ENCODE peak calls at places on chromosomes 6 and 20, in five cellular contexts. D is heart right ventricle, M is sigmoid colon, X is tibial nerve, E is right lobe of liver. F is an unnamed sample.
A peak's percentile ranks its signal among the peaks of the same experiment; 100 is the strongest.

GRCh38 chr6:29016559-29017427 is 11.7 kb upstream of the ZNF311 start:
- DNase-seq in M (peak; percentile 86), D (peak; percentile 80), X (peak; percentile 96), E (peak; percentile 81), F (peak; percentile 81)

GRCh38 chr6:125853168-125853567 is 62.4 kb downstream of the NCOA7 start:
- DNase-seq in D (no peak), X (no peak), E (no peak), M (no peak), F (no peak)

GRCh38 chr6:34526992-34527728 is 29.0 kb downstream of the SPDEF start:
- DNase-seq in E (peak; percentile 97), M (peak; percentile 97), D (peak; percentile 96), X (peak; percentile 97), F (peak; percentile 96)

GRCh38 chr20:50562262-50562701 is 52.1 kb downstream of the PTPN1 start:
- DNase-seq in E (no peak), X (no peak), D (no peak), M (no peak), F (no peak)

GRCh38 chr20:53190225-53190624 is 218.1 kb downstream of the TSHZ2 start:
- DNase-seq in M (no peak), E (no peak), D (no peak), X (no peak), F (no peak)

GRCh38 chr6:167485186-167485978 is 160.5 kb downstream of the TTLL2 start:
- DNase-seq in D (peak; percentile 65), E (no peak), X (peak; percentile 77), M (no peak), F (peak; percentile 40)

GRCh38 chr6:141077355-141078333 is 1055.1 kb upstream of the GJE1 start:
- DNase-seq in X (no peak), M (no peak), D (no peak), E (no peak), F (peak; percentile 3)

GRCh38 chr6:118708055-118708454 is 56.7 kb upstream of the CEP85L start:
- DNase-seq in M (no peak), D (no peak), E (no peak), X (no peak), F (no peak)

GRCh38 chr20:11484479-11484878 is 433.2 kb upstream of the BTBD3 start:
- DNase-seq in D (no peak), M (no peak), E (no peak), X (no peak), F (no peak)

GRCh38 chr20:24425523-24425922 is 43.9 kb upstream of the SYNDIG1 start:
- DNase-seq in D (no peak), M (no peak), X (no peak), E (no peak), F (no peak)

GRCh38 chr6:53673138-53673801 is 7.7 kb upstream of the KLHL31 start:
- DNase-seq in X (no peak), E (no peak), D (no peak), M (no peak), F (no peak)

GRCh38 chr20:25127761-25128537 is 46.0 kb upstream of the VSX1 start:
- DNase-seq in X (no peak), M (no peak), D (no peak), E (no peak), F (no peak)

GRCh38 chr20:48687097-48687800 is 140.6 kb downstream of the PREX1 start:
- DNase-seq in E (no peak), M (no peak), D (no peak), X (no peak), F (no peak)

GRCh38 chr6:12297363-12298016 is 7.3 kb downstream of the EDN1 start:
- DNase-seq in E (no peak), M (no peak), X (no peak), D (no peak), F (no peak)

GRCh38 chr6:25122001-25122400 is 157.2 kb upstream of the CARMIL1 start:
- DNase-seq in D (peak; percentile 42), X (no peak), E (no peak), M (no peak), F (no peak)

GRCh38 chr6:165049362-165049761 is 260.0 kb downstream of the C6orf118 start:
- DNase-seq in D (peak; percentile 11), M (no peak), E (peak; percentile 79), X (peak; percentile 11), F (no peak)

GRCh38 chr6:33172307-33173227 is 19.7 kb downstream of the COL11A2 start:
- DNase-seq in D (no peak), E (peak; percentile 39), M (no peak), X (no peak), F (no peak)

GRCh38 chr20:5977223-5977622 is 26.8 kb downstream of the MCM8 start:
- DNase-seq in M (no peak), E (no peak), D (no peak), X (no peak), F (no peak)

GRCh38 chr20:53918949-53919361 is 151.4 kb downstream of the BCAS1 start:
- DNase-seq in E (peak; percentile 35), X (no peak), M (no peak), D (no peak), F (no peak)

GRCh38 chr6:87483929-87484328 is 11.2 kb downstream of the SLC35A1 start:
- DNase-seq in E (no peak), M (no peak), X (no peak), D (no peak), F (no peak)

GRCh38 chr6:113825776-113826175 is 31.4 kb upstream of the MARCKS start:
- DNase-seq in M (peak; percentile 94), E (peak; percentile 51), X (peak; percentile 53), D (peak; percentile 85), F (peak; percentile 71)

GRCh38 chr6:67200626-67201403 is 1434.3 kb upstream of the ADGRB3 start:
- DNase-seq in E (no peak), X (no peak), D (no peak), M (no peak), F (no peak)

GRCh38 chr20:36372671-36373070 is 66.5 kb downstream of the DLGAP4 start:
- DNase-seq in E (no peak), D (no peak), X (no peak), M (no peak), F (no peak)

GRCh38 chr6:14703586-14703985 is 542.3 kb upstream of the JARID2 start:
- DNase-seq in X (no peak), D (no peak), M (no peak), E (no peak), F (no peak)

GRCh38 chr6:121810346-121811032 is 375.0 kb downstream of the GJA1 start:
- DNase-seq in E (no peak), D (no peak), X (no peak), M (no peak), F (no peak)

GRCh38 chr6:99933129-99933528 is 60.9 kb downstream of the MCHR2 start:
- DNase-seq in D (no peak), X (no peak), E (no peak), M (no peak), F (no peak)

GRCh38 chr6:56343295-56343694 is 95.9 kb upstream of the COL21A1 start:
- DNase-seq in D (no peak), X (no peak), E (no peak), M (no peak), F (no peak)

GRCh38 chr6:20876016-20876415 is 341.8 kb downstream of the CDKAL1 start:
- DNase-seq in D (no peak), E (no peak), M (no peak), X (no peak), F (no peak)

GRCh38 chr6:132357120-132357519 is 44.2 kb downstream of the MOXD1 start:
- DNase-seq in M (no peak), X (no peak), E (no peak), D (no peak), F (no peak)

DNA sequence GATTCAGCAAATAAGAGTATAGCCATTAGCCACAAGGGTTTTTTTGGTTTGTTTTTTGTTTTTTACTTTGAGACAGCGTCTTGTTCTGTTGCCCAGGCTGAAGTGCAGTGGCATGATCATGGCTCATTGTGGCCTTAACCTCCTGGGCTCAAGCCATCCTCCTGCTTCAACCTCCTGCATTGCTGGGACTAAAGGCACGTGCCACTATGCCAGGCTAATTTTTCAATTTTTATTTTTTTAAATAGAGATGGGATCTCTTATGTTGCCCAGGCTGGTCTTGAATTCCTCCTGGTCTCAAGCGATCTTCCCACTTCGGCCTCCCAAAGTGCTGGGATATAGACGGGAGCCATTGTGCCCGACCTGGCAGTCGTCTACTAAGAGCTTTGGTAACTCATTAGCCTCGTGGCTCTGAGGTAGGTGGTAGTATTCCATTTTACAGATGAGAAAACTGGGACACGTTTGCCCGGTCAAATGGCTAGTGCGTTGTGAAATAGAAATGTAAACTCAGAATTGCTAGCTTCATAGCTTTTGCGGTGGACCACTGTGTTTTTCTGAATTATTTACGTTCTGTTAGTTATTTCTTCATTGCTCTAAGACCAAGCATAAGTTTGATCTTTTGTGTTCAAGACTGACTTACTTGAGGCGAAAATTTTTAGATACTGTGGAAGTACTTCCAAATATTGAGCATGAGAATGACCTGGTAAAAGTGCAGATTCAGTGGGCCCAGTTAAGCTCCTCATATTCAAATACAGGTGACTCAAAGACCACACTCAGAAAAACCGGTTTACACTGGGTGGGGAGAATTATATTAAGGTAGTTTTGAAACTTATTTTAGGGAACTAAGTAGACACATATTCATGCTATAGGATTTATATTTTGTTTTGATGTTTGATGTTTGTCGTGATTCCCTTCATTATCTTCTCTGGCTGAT is 2.1 kb downstream of the PANK2 start:
- DNase-seq in E (no peak), M (peak; percentile 48), D (no peak), X (no peak), F (no peak)
- H3K4me1 ChIP-seq in E (peaks cover 30% of the 10 kb centered on the region), M (peaks cover 48% of the 10 kb centered on the region), D (peaks cover 71% of the 10 kb centered on the region), X (no peaks in the 10 kb centered on the region), F (peaks cover 46% of the 10 kb centered on the region)

GRCh38 chr20:62702886-62703852 is 5.5 kb upstream of the NTSR1 start:
- DNase-seq in D (no peak), X (no peak), M (peak; percentile 83), E (no peak), F (peak; percentile 38)
- H3K36me3 ChIP-seq in D (no peaks in the 10 kb centered on the region), X (no peaks in the 10 kb centered on the region), M (no peaks in the 10 kb centered on the region), E (no peaks in the 10 kb centered on the region), F (no peaks in the 10 kb centered on the region)

GRCh38 chr20:10280016-10280908 is 61.6 kb downstream of the SNAP25 start:
- DNase-seq in D (no peak), E (no peak), X (no peak), M (no peak), F (no peak)
- H3K4me3 ChIP-seq in D (no peak overlapping the region), E (no peak overlapping the region), X (no peak overlapping the region), M (no peak overlapping the region), F (no peak overlapping the region)

GRCh38 chr6:75609639-75610590 is 8.2 kb downstream of the SENP6 start:
- DNase-seq in E (no peak), X (no peak), D (no peak), M (no peak), F (no peak)
- H3K4me1 ChIP-seq in E (peaks cover 8% of the 10 kb centered on the region), X (no peaks in the 10 kb centered on the region), D (peaks cover 90% of the 10 kb centered on the region), M (peaks cover 78% of the 10 kb centered on the region), F (peaks cover 67% of the 10 kb centered on the region)

GRCh38 chr20:59669451-59669850 is 65.1 kb downstream of the PHACTR3 start:
- DNase-seq in M (no peak), D (no peak), X (no peak), E (no peak), F (no peak)
- H3K36me3 ChIP-seq in M (no peaks in the 10 kb centered on the region), D (no peaks in the 10 kb centered on the region), X (no peaks in the 10 kb centered on the region), E (no peaks in the 10 kb centered on the region), F (no peaks in the 10 kb centered on the region)